ENCODE peak calls at places on chromosomes 1 and 21, in seven cellular contexts. K is T47D, J is lower leg skin, O is GM23338, T is renal cortical epithelial cell, Z is neural crest cell, C is brain microvascular endothelial cell. U is an unnamed sample.

GRCh38 chr21:35530726-35531125 is 481.6 kb upstream of the RUNX1 start:
- DNase-seq in K (no peak), C (no peak), T (peak), O (no peak), Z (no peak), J (no peak), U (no peak)

GRCh38 chr1:12124693-12125421 is 41.9 kb upstream of the TNFRSF1B start:
- DNase-seq in T (peak), Z (peak), C (peak), J (peak), K (no peak), O (peak), U (peak)

GRCh38 chr1:160342520-160342919 is 530 bp downstream of the COPA start:
- DNase-seq in Z (no peak), J (no peak), C (no peak), K (no peak), T (peak), O (no peak), U (no peak)

GRCh38 chr1:162688521-162688920 is 56.3 kb downstream of the DDR2 start:
- DNase-seq in T (no peak), K (no peak), O (no peak), Z (no peak), J (no peak), C (no peak), U (no peak)

GRCh38 chr1:113401067-113401466 is 10.8 kb downstream of the MAGI3 start:
- DNase-seq in T (no peak), J (no peak), K (no peak), O (no peak), Z (no peak), C (no peak), U (no peak)

GRCh38 chr1:205444931-205445652 is 10.8 kb downstream of the BLACAT1 start:
- DNase-seq in T (peak), C (no peak), K (no peak), J (no peak), Z (no peak), O (peak), U (no peak)

GRCh38 chr1:44660176-44660575 is 14.1 kb downstream of the TMEM53 start:
- DNase-seq in K (no peak), T (peak), C (no peak), O (no peak), J (no peak), Z (no peak), U (no peak)

GRCh38 chr1:147851149-147851548 is 51.4 kb upstream of the GJA8 start:
- DNase-seq in K (no peak), T (peak), O (no peak), Z (no peak), J (no peak), C (peak), U (no peak)

GRCh38 chr1:160837558-160838205 is 25.0 kb downstream of the CD244 start:
- DNase-seq in K (no peak), J (peak), O (no peak), T (peak), C (peak), Z (no peak), U (no peak)

GRCh38 chr1:160078392-160079195 is 2.7 kb upstream of the KCNJ9 start:
- DNase-seq in C (peak), T (no peak), K (no peak), Z (no peak), J (no peak), O (peak), U (peak)

GRCh38 chr1:66283583-66284041 is 250.3 kb upstream of the SGIP1 start:
- DNase-seq in O (no peak), T (peak), J (no peak), Z (no peak), K (no peak), C (no peak), U (no peak)

GRCh38 chr1:186178426-186179043 is 196.5 kb downstream of the TPR start:
- DNase-seq in K (no peak), Z (no peak), J (no peak), C (no peak), O (no peak), T (peak), U (no peak)

GRCh38 chr1:230113605-230114241 is 46.7 kb downstream of the GALNT2 start:
- DNase-seq in T (peak), C (peak), Z (no peak), O (no peak), J (no peak), K (no peak), U (peak)

GRCh38 chr1:192609110-192610079 is 26.6 kb upstream of the RGS13 start:
- DNase-seq in J (peak), T (no peak), K (no peak), O (no peak), Z (no peak), C (no peak), U (no peak)

GRCh38 chr1:67840449-67840848 is 7.2 kb upstream of the GNG12 start:
- DNase-seq in Z (no peak), T (peak), C (peak), J (no peak), O (peak), K (no peak), U (peak)

GRCh38 chr1:44801491-44802305 is 1.5 kb downstream of the PLK3 start:
- DNase-seq in K (no peak), C (no peak), Z (no peak), T (no peak), O (no peak), J (peak), U (no peak)

GRCh38 chr1:156463874-156464273 is 36.7 kb downstream of the MEF2D start:
- DNase-seq in Z (no peak), O (peak), K (no peak), C (no peak), J (no peak), T (no peak), U (no peak)

GRCh38 chr1:118209648-118210047 is 24.6 kb upstream of the SPAG17 start:
- DNase-seq in J (peak), Z (no peak), K (no peak), T (no peak), O (no peak), C (no peak), U (no peak)

GRCh38 chr1:216812966-216813365 is 89.7 kb upstream of the ESRRG start:
- DNase-seq in K (no peak), J (no peak), T (peak), C (no peak), Z (no peak), O (no peak), U (no peak)

GRCh38 chr1:115771847-115772457 is 3.4 kb upstream of the CASQ2 start:
- DNase-seq in C (peak), J (peak), K (peak), O (peak), Z (peak), T (peak), U (peak)

GRCh38 chr1:98147280-98147679 is 226.4 kb upstream of the DPYD start:
- DNase-seq in J (no peak), Z (no peak), O (no peak), T (no peak), C (no peak), K (no peak), U (no peak)

GRCh38 chr1:7430646-7431045 is 340.4 kb upstream of the VAMP3 start:
- DNase-seq in Z (no peak), C (no peak), T (no peak), K (no peak), J (no peak), O (no peak), U (no peak)

GRCh38 chr1:241828576-241828975 is 19.4 kb upstream of the EXO1 start:
- DNase-seq in T (no peak), J (no peak), C (no peak), Z (no peak), O (peak), K (no peak), U (no peak)

GRCh38 chr1:61254629-61255323 is 172.4 kb downstream of the NFIA start:
- DNase-seq in Z (no peak), K (no peak), T (peak), O (no peak), J (no peak), C (peak), U (no peak)

GRCh38 chr1:160652924-160653619 is 6.2 kb upstream of the SLAMF1 start:
- DNase-seq in T (no peak), Z (no peak), K (no peak), C (no peak), J (no peak), O (no peak), U (no peak)

GRCh38 chr1:203287109-203287893 is 18.0 kb upstream of the BTG2 start:
- DNase-seq in T (peak), O (no peak), C (no peak), Z (no peak), K (no peak), J (no peak), U (no peak)

GRCh38 chr1:209743145-209743482 is 12.7 kb upstream of the TRAF3IP3 start:
- DNase-seq in O (no peak), T (peak), K (no peak), C (peak), Z (no peak), J (no peak), U (no peak)

GRCh38 chr1:15170071-15170470 is 16.5 kb downstream of the TMEM51 start:
- DNase-seq in C (no peak), Z (no peak), T (no peak), O (no peak), J (no peak), K (no peak), U (no peak)

GRCh38 chr1:10633416-10633815 is 158.7 kb downstream of the PEX14 start:
- DNase-seq in K (no peak), C (no peak), T (no peak), J (no peak), Z (no peak), O (no peak), U (no peak)

GRCh38 chr1:112957133-112957812 is 1.3 kb upstream of the SLC16A1 start:
- DNase-seq in O (peak), T (peak), C (peak), K (no peak), Z (peak), J (no peak), U (peak)

GRCh38 chr1:155208656-155209372 is at the start of gene MTX1:
- DNase-seq in Z (peak), T (peak), C (peak), K (peak), O (peak), J (peak), U (peak)

GRCh38 chr21:44706026-44706705 is 5.2 kb downstream of the TSPEAR start:
- DNase-seq in K (no peak), J (peak), Z (no peak), T (no peak), C (no peak), O (peak), U (no peak)

GRCh38 chr1:85378526-85378925 is 86.4 kb downstream of the DDAH1 start:
- DNase-seq in J (no peak), C (no peak), O (no peak), Z (no peak), T (no peak), K (no peak), U (no peak)

GRCh38 chr21:40421121-40421520 is 425.8 kb downstream of the DSCAM start:
- DNase-seq in K (no peak), Z (no peak), J (no peak), T (no peak), O (no peak), C (no peak), U (no peak)

GRCh38 chr1:184406454-184406853 is 19.6 kb downstream of the C1orf21 start:
- DNase-seq in T (no peak), O (no peak), C (no peak), K (no peak), J (no peak), Z (no peak), U (no peak)

GRCh38 chr1:31784356-31785019 is 20.3 kb upstream of the ADGRB2 start:
- DNase-seq in K (no peak), J (peak), O (no peak), C (no peak), Z (no peak), T (no peak), U (no peak)

GRCh38 chr1:153678519-153679336 is at the start of gene NPR1:
- DNase-seq in J (peak), Z (no peak), O (peak), T (no peak), C (no peak), K (peak), U (no peak)

GRCh38 chr1:61013189-61013952 is 69.0 kb upstream of the NFIA start:
- DNase-seq in Z (no peak), O (no peak), C (no peak), T (no peak), K (no peak), J (no peak), U (no peak)

GRCh38 chr1:150574260-150575071 is 4.9 kb downstream of the MCL1 start:
- DNase-seq in J (no peak), O (peak), T (no peak), K (no peak), Z (no peak), C (no peak), U (no peak)

U was measured in HTR-8/SVneo.